ENCODE peak calls at places on chromosomes 13 and 19, in five cellular contexts. C is BJ, E is cardiac fibroblast, O is heart left ventricle, L is uterus. K is an unnamed sample.

GRCh38 chr13:111480976-111481375 is 160.5 kb downstream of the TEX29 start:
- DNase-seq in E (no peak), C (no peak), O (no peak), L (no peak), K (no peak)

GRCh38 chr19:56191115-56191514 is 6.5 kb downstream of the ZSCAN5B start:
- DNase-seq in E (no peak), O (no peak), L (no peak), C (no peak), K (no peak)

GRCh38 chr19:55781112-55781511 is 12.2 kb downstream of the RFPL4AL1 start:
- DNase-seq in E (no peak), L (no peak), O (no peak), C (no peak), K (no peak)

GRCh38 chr19:47315125-47315821 is 5.6 kb downstream of the C5AR1 start:
- DNase-seq in C (peak), E (peak), L (peak), O (no peak), K (peak)

GRCh38 chr13:112203614-112204013 is 136.7 kb downstream of the SOX1 start:
- DNase-seq in L (no peak), O (no peak), C (no peak), E (no peak), K (no peak)

GRCh38 chr19:33462112-33462726 is 59.4 kb downstream of the PEPD start:
- DNase-seq in C (no peak), E (no peak), O (no peak), L (no peak), K (no peak)

GRCh38 chr13:50222569-50223332 is 207.5 kb downstream of the KCNRG start:
- DNase-seq in C (peak), L (peak), O (peak), E (peak), K (peak)

GRCh38 chr13:67549331-67549730 is 319.2 kb upstream of the PCDH9 start:
- DNase-seq in C (no peak), E (peak), L (no peak), O (no peak), K (no peak)

GRCh38 chr13:94033830-94034642 is 445.4 kb downstream of the DCT start:
- DNase-seq in E (no peak), L (no peak), O (no peak), C (no peak), K (no peak)

GRCh38 chr13:26539738-26540292 is 17.7 kb upstream of the WASF3 start:
- DNase-seq in C (no peak), O (no peak), E (no peak), L (no peak), K (no peak)

GRCh38 chr19:49546825-49547565 is 19.2 kb downstream of the RCN3 start:
- DNase-seq in L (peak), E (peak), O (no peak), C (peak), K (peak)

GRCh38 chr13:27976362-27977177 is 7.5 kb upstream of the CDX2 start:
- DNase-seq in O (no peak), L (no peak), C (no peak), E (no peak), K (no peak)

GRCh38 chr13:27977476-27978300 is 8.6 kb upstream of the CDX2 start:
- DNase-seq in O (no peak), C (no peak), L (no peak), E (peak), K (no peak)

GRCh38 chr13:27979001-27979643 is 9.4 kb downstream of the URAD start:
- DNase-seq in O (no peak), E (no peak), C (no peak), L (no peak), K (no peak)

GRCh38 chr13:27979765-27980279 is 8.7 kb downstream of the URAD start:
- DNase-seq in O (no peak), L (no peak), C (no peak), E (no peak), K (no peak)

GRCh38 chr13:27978301-27978968 is 9.3 kb upstream of the CDX2 start:
- DNase-seq in C (no peak), O (no peak), E (no peak), L (no peak), K (no peak)
- H3K4me3 ChIP-seq in C (no peak), O (no peak), E (no peak), L (no peak), K (no peak)

GRCh38 chr19:12698138-12698537 is 1.7 kb upstream of the FBXW9 start:
- DNase-seq in C (no peak), E (no peak), O (no peak), L (no peak), K (no peak)

GRCh38 chr19:12705654-12706331 is 9.4 kb upstream of the FBXW9 start:
- DNase-seq in E (no peak), C (no peak), O (no peak), L (no peak), K (no peak)

GRCh38 chr19:12705169-12705568 is 8.7 kb upstream of the FBXW9 start:
- DNase-seq in E (no peak), O (no peak), C (no peak), L (no peak), K (no peak)

GRCh38 chr19:12703056-12703455 is 6.6 kb upstream of the FBXW9 start:
- DNase-seq in C (no peak), O (no peak), L (no peak), E (peak), K (no peak)

DNA sequence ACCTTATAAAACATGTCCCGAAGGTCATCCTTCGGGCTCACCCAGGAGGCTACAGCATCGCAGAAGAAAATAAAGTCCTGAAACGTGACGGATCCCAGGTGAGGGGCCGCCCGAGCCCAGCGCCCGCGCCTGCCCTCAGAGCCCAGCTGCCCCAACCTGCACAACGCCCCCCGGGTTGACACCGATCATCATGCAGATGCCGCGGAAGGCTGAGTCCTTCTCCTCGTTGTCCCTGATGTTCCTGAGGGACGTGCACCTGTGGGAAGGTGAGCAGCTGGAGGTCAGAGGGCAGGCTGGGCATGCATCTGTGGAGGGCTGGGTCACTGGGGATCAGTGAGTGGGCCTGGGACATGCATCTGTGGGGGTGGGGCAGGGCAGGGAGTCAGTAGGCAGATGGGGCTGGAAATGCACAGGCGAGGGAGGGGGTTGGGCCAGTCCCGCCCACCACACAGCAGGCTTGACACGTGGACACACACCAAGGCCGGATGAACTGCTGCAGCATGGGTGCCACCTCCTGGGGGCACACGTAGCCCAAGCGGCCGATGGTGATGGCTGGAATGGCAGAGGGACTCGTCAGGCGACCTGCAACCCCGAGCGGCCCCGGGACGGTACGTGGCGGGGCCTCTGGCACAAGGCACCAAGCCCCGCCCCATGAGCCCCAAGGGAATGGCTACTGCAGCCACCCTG is 5.3 kb upstream of the FBXW9 start:
- DNase-seq in C (no peak), O (no peak), L (no peak), E (no peak), K (no peak)
- H3K4me3 ChIP-seq in C (no peak), O (no peak), L (no peak), E (no peak), K (no peak)

GRCh38 chr19:6250909-6251308 is 28.9 kb downstream of the MLLT1 start:
- DNase-seq in C (no peak), O (no peak), L (no peak), E (no peak), K (no peak)
- H3K4me3 ChIP-seq in C (no peak), O (no peak), L (no peak), E (no peak), K (no peak)

DNA sequence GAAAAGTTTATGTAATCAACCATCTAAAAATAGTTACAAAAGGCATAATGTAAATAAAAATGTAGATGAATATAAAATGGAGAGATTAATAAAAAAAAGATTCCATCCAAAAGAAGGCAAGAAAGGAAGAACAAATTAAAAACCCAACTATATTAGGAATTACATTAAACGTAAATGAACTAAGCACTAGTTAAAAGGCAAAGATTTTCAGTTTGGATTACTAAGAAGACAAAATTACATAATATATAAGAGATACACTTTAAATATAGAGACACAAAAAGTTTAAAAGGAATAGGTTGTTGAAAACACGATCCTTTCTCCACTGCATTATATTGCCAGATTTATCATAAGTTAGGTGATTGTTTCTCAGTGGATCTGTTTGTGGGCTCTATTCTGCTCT is 27.3 kb downstream of the NUFIP1 start:
- DNase-seq in L (no peak), C (no peak), O (no peak), E (no peak), K (no peak)
- H3K4me3 ChIP-seq in L (no peak), C (no peak), O (no peak), E (no peak), K (no peak)

GRCh38 chr19:17872251-17873001 is 681 bp downstream of the SLC5A5 start:
- DNase-seq in L (no peak), O (no peak), C (no peak), E (no peak), K (no peak)

GRCh38 chr19:17873661-17874422 is 2.1 kb downstream of the SLC5A5 start:
- DNase-seq in C (no peak), L (no peak), E (no peak), O (no peak), K (no peak)

GRCh38 chr19:17871032-17871877 is 490 bp upstream of the SLC5A5 start:
- DNase-seq in E (no peak), O (no peak), L (no peak), C (no peak), K (no peak)

GRCh38 chr19:17869114-17869608 is 2.6 kb upstream of the SLC5A5 start:
- DNase-seq in O (no peak), L (no peak), C (no peak), E (no peak), K (no peak)

GRCh38 chr19:17871878-17872250 is at the start of gene SLC5A5:
- DNase-seq in C (no peak), L (no peak), O (no peak), E (no peak), K (no peak)
- H3K4me3 ChIP-seq in C (no peak), L (no peak), O (no peak), E (no peak), K (no peak)

GRCh38 chr19:950352-951066 is 24.7 kb downstream of the ARID3A start:
- DNase-seq in E (no peak), L (no peak), O (no peak), C (no peak), K (no peak)
- H3K4me3 ChIP-seq in E (no peak), L (no peak), O (no peak), C (no peak), K (no peak)

GRCh38 chr13:72456486-72456885 is 270.9 kb downstream of the MZT1 start:
- DNase-seq in L (no peak), C (no peak), O (no peak), E (no peak), K (no peak)

GRCh38 chr13:72463561-72463960 is 263.9 kb downstream of the MZT1 start:
- DNase-seq in C (no peak), E (peak), L (no peak), O (no peak), K (no peak)

GRCh38 chr13:72462726-72463125 is 264.7 kb downstream of the MZT1 start:
- DNase-seq in C (no peak), O (no peak), L (no peak), E (no peak), K (no peak)

GRCh38 chr13:72457151-72457550 is 270.3 kb downstream of the MZT1 start:
- DNase-seq in C (no peak), E (no peak), O (no peak), L (no peak), K (no peak)

DNA sequence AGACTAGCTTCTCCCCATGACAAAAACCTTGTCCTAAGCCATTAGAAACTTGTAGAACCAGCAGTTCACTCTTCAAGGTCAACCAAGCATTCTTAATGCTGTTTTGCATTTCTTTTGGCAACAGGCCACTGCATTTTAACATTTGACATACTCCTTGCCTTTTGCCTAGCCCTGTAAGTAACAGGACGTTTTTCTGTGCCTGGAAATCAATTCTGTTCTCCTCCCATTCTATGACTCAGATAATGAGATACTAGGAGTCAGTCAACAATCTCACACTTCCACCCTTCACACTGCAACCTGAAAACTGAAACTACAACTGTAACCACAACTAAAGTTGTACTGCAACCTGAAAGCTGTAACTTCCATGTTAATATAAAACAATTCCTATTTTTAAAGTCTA is 268.7 kb downstream of the MZT1 start:
- DNase-seq in O (no peak), L (no peak), C (no peak), E (peak), K (no peak)
- H3K4me3 ChIP-seq in O (no peak), L (no peak), C (no peak), E (no peak), K (no peak)

K was measured in AG09309.